ENCODE peak calls at places on chromosomes 7 and 10, in nine cellular contexts. R, E, N, K, A, Y, S, M and Z are unnamed samples. For H3K27me3, the result is how much of the 10 kb centered on the place peaks cover.

GRCh38 chr10:13390604-13391522 is 42.8 kb upstream of the SEPHS1 start:
- DNase-seq in R (peak), N (no peak), E (no peak), M (peak), S (no peak), Y (no peak), K (peak), A (no peak), Z (no peak)

GRCh38 chr7:34900891-34901493 is 136.3 kb downstream of the DPY19L1 start:
- DNase-seq in E (no peak), M (no peak), K (peak), S (no peak), N (no peak), R (peak), A (no peak), Y (no peak), Z (no peak)

GRCh38 chr7:47045592-47045991 is 536.3 kb downstream of the TNS3 start:
- DNase-seq in A (no peak), E (no peak), K (peak), R (no peak), M (no peak), Y (no peak), S (no peak), N (no peak), Z (no peak)

GRCh38 chr7:2309889-2310331 is 4.3 kb downstream of the SNX8 start:
- DNase-seq in N (no peak), Y (peak), K (no peak), A (no peak), E (no peak), M (no peak), S (no peak), R (no peak), Z (peak)

GRCh38 chr7:19480383-19480782 is 228.5 kb downstream of the POLR1F start:
- DNase-seq in M (no peak), A (no peak), R (no peak), Y (no peak), E (no peak), K (no peak), S (no peak), N (no peak), Z (no peak)

GRCh38 chr7:80136276-80137045 is 1.8 kb downstream of the GNAI1 start:
- DNase-seq in E (no peak), Y (peak), R (no peak), K (peak), A (no peak), M (no peak), N (no peak), S (no peak), Z (no peak)

GRCh38 chr7:143120696-143121405 is 11.0 kb upstream of the PIP start:
- DNase-seq in Y (no peak), N (no peak), A (no peak), E (no peak), S (no peak), K (peak), M (no peak), R (no peak), Z (no peak)

GRCh38 chr10:11533328-11533781 is 78.1 kb downstream of the USP6NL start:
- DNase-seq in S (no peak), N (no peak), A (no peak), Y (no peak), E (no peak), R (no peak), M (no peak), K (peak), Z (no peak)

GRCh38 chr7:102024769-102025391 is 207.5 kb downstream of the CUX1 start:
- DNase-seq in E (no peak), M (no peak), K (no peak), Y (no peak), N (no peak), S (no peak), A (no peak), R (peak), Z (no peak)

GRCh38 chr10:130243015-130243414 is 106.8 kb downstream of the GLRX3 start:
- DNase-seq in S (no peak), K (no peak), M (no peak), E (peak), N (no peak), Y (no peak), A (no peak), R (no peak), Z (no peak)

GRCh38 chr10:37687581-37687980 is 169.8 kb downstream of the ZNF248 start:
- DNase-seq in E (no peak), R (no peak), Y (no peak), N (no peak), K (no peak), S (no peak), A (no peak), M (no peak), Z (no peak)

GRCh38 chr7:77827999-77828398 is 29.4 kb downstream of the PHTF2 start:
- DNase-seq in E (no peak), S (no peak), K (no peak), N (no peak), R (no peak), A (no peak), Y (no peak), M (no peak), Z (no peak)

GRCh38 chr10:8054498-8055407 is at the start of gene GATA3:
- DNase-seq in A (no peak), K (peak), E (peak), M (no peak), N (no peak), S (no peak), Y (peak), R (peak), Z (peak)

GRCh38 chr7:90347759-90348158 is 1.2 kb downstream of the GTPBP10 start:
- DNase-seq in M (no peak), R (no peak), N (no peak), Y (no peak), E (no peak), A (no peak), S (no peak), K (no peak), Z (no peak)

GRCh38 chr7:80766724-80767123 is 128.3 kb downstream of the CD36 start:
- DNase-seq in E (no peak), S (no peak), N (peak), K (no peak), M (peak), A (no peak), Y (no peak), R (no peak), Z (no peak)

GRCh38 chr10:49165259-49165658 is 22.9 kb downstream of the TMEM273 start:
- DNase-seq in K (no peak), R (no peak), N (no peak), A (no peak), M (no peak), E (no peak), S (no peak), Y (no peak), Z (no peak)

GRCh38 chr7:40827217-40828085 is 692.6 kb downstream of the SUGCT start:
- DNase-seq in N (no peak), E (no peak), Y (peak), R (no peak), A (no peak), S (no peak), M (no peak), K (no peak), Z (no peak)

GRCh38 chr10:93515963-93516450 is 19.6 kb downstream of the CEP55 start:
- DNase-seq in R (no peak), M (no peak), Y (no peak), A (no peak), K (no peak), S (no peak), N (no peak), E (no peak), Z (no peak)

GRCh38 chr10:12353399-12354027 is 4.2 kb downstream of the CAMK1D start:
- DNase-seq in E (no peak), S (no peak), Y (no peak), N (no peak), A (no peak), M (no peak), R (no peak), K (no peak), Z (no peak)

GRCh38 chr7:85205754-85206153 is 18.9 kb upstream of the SEMA3D start:
- DNase-seq in A (no peak), M (no peak), R (no peak), Y (no peak), S (no peak), E (no peak), K (no peak), N (no peak), Z (no peak)

GRCh38 chr10:23150081-23150480 is 42.0 kb upstream of the PTF1A start:
- DNase-seq in S (no peak), E (no peak), N (no peak), A (no peak), M (no peak), K (no peak), Y (no peak), R (no peak), Z (no peak)

GRCh38 chr10:123144697-123145541 is 3.0 kb upstream of the HMX2 start:
- DNase-seq in Y (no peak), R (no peak), A (no peak), E (no peak), N (no peak), S (no peak), M (no peak), K (no peak), Z (no peak)

GRCh38 chr10:125252937-125253336 is 92.6 kb upstream of the CTBP2 start:
- DNase-seq in R (no peak), N (no peak), K (no peak), S (no peak), A (no peak), E (no peak), M (no peak), Y (no peak), Z (no peak)
- H3K4me3 ChIP-seq in R (no peak), N (no peak), K (no peak), S (no peak), A (no peak), E (no peak), M (no peak), Y (no peak), Z (no peak)

GRCh38 chr10:118970770-118971169 is 58.7 kb upstream of the NANOS1 start:
- DNase-seq in M (no peak), Y (no peak), S (no peak), E (no peak), N (no peak), A (no peak), R (no peak), K (peak), Z (no peak)

GRCh38 chr10:118973744-118974143 is 55.8 kb upstream of the NANOS1 start:
- DNase-seq in K (no peak), Y (no peak), S (no peak), R (no peak), A (no peak), E (no peak), M (no peak), N (no peak), Z (no peak)

GRCh38 chr10:118969014-118969413 is 60.5 kb upstream of the NANOS1 start:
- DNase-seq in A (no peak), N (no peak), K (no peak), Y (no peak), E (no peak), R (no peak), M (no peak), S (no peak), Z (no peak)

GRCh38 chr10:118971187-118971586 is 58.3 kb upstream of the NANOS1 start:
- DNase-seq in Y (no peak), M (no peak), S (no peak), K (no peak), N (no peak), A (no peak), E (no peak), R (no peak), Z (no peak)

DNA sequence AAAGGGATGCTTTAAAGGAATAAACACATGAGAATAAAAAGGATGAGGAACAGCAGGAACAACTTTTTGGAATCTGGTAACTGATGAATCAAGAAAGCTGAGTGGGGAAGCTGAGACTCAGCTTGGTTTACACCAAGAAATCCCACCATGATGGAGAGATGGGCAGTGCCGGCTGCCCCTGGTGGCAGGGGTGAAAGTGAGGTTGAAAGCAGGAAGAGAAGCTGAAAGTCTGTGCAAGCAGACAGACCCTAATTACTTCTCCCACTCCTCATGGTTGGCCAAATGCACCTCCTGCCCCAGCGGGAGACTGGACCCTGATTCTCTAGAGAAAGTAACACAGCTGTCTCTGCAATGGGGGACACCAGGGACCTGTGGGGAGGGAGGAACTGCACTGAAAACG is 57.6 kb upstream of the NANOS1 start:
- DNase-seq in E (no peak), Y (no peak), K (no peak), A (no peak), S (no peak), R (no peak), N (no peak), M (no peak), Z (no peak)
- TF ChIP-seq CTCF in E (no peak), Y (no peak), K (no peak), A (no peak), S (no peak), R (no peak), N (no peak), M (no peak), Z (no peak)

GRCh38 chr10:99522078-99522479 is 10.7 kb upstream of the NKX2-3 start:
- DNase-seq in S (no peak), E (no peak), A (peak), R (no peak), M (no peak), Y (no peak), N (no peak), K (no peak), Z (no peak)

GRCh38 chr10:99524050-99524666 is 8.6 kb upstream of the NKX2-3 start:
- DNase-seq in K (no peak), E (no peak), R (no peak), A (no peak), M (no peak), N (no peak), Y (no peak), S (no peak), Z (no peak)

GRCh38 chr10:99521474-99522077 is 11.2 kb upstream of the NKX2-3 start:
- DNase-seq in R (no peak), M (no peak), S (no peak), N (no peak), Y (no peak), K (no peak), E (no peak), A (peak), Z (no peak)

GRCh38 chr10:99523251-99523773 is 9.4 kb upstream of the NKX2-3 start:
- DNase-seq in Y (no peak), N (no peak), K (no peak), A (no peak), M (no peak), S (no peak), E (no peak), R (no peak), Z (no peak)

GRCh38 chr10:99522511-99523250 is 10.1 kb upstream of the NKX2-3 start:
- DNase-seq in S (no peak), K (no peak), R (no peak), A (peak), Y (no peak), N (no peak), E (no peak), M (no peak), Z (no peak)
- H3K27me3 ChIP-seq in S (under half), K (half or more), R (half or more), A (under half), Y (half or more), N (under half), E (half or more), M (half or more), Z (half or more)

GRCh38 chr10:16439294-16439693 is 2.5 kb downstream of the PTER start:
- DNase-seq in R (no peak), E (no peak), N (no peak), M (no peak), Y (no peak), S (no peak), A (no peak), K (no peak), Z (no peak)

GRCh38 chr10:16440396-16441105 is 3.7 kb downstream of the PTER start:
- DNase-seq in A (no peak), E (peak), M (no peak), K (no peak), R (no peak), N (no peak), Y (peak), S (no peak), Z (peak)

GRCh38 chr10:16436758-16437539 is at the start of gene PTER:
- DNase-seq in Y (peak), N (peak), M (peak), E (peak), K (peak), A (peak), S (peak), R (peak), Z (peak)

GRCh38 chr10:16437540-16437894 is 707 bp downstream of the PTER start:
- DNase-seq in K (no peak), M (no peak), E (no peak), A (no peak), S (no peak), R (no peak), N (no peak), Y (no peak), Z (no peak)

GRCh38 chr10:16436367-16436757 is 448 bp upstream of the PTER start:
- DNase-seq in S (no peak), R (peak), K (no peak), E (no peak), M (no peak), A (no peak), N (no peak), Y (no peak), Z (no peak)
- H3K4me3 ChIP-seq in S (peak), R (peak), K (peak), E (peak), M (peak), A (peak), N (peak), Y (peak), Z (peak)

DNA sequence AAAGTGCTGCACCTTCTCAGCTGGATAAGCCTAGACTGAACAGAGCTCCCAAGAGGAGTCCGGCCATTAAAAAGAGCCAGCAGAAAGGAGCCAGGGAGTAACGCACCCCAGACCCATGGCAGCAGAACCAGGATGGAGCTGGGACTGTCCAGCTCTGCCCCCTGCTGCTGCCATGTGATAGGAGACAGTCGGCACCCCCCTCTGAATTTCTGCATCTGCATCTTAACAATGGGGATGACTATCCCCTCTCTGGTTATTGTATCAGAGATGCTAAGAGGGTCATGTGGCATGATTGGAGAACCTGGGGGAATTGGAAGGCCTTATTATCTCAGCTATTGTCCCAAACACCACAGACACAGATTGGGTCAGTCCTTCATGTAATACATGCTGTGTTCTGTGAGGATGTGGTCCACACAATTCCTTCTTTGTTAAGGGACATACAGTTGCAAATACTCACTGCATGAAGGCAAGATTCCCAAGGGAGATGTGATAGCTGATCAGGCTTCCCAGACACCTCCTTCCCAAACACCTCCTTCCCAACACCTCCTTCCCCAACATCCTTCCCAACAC is 29.3 kb downstream of the PLEKHS1 start:
- DNase-seq in R (no peak), Y (no peak), N (no peak), S (no peak), E (no peak), K (no peak), M (no peak), A (no peak), Z (no peak)
- TF ChIP-seq CTCF in R (no peak), Y (no peak), N (no peak), S (peak), E (no peak), K (no peak), M (no peak), A (no peak), Z (no peak)